ENCODE peak calls at places on chromosomes 5 and 9, in six cellular contexts. M, J, Z, T, Y and A are unnamed samples.

GRCh38 chr9:138006576-138007233 is 129.1 kb downstream of the CACNA1B start:
- DNase-seq in Y (no peak), M (peak; percentile 49), Z (no peak), T (peak; percentile 2), J (no peak), A (peak; percentile 39)

GRCh38 chr5:173050791-173051190 is 5.4 kb upstream of the CREBRF start:
- DNase-seq in Y (no peak), T (no peak), M (no peak), Z (no peak), J (no peak), A (no peak)

GRCh38 chr9:112361602-112362001 is 18.3 kb upstream of the HSDL2 start:
- DNase-seq in J (peak; percentile 33), Y (no peak), T (no peak), M (no peak), Z (no peak), A (no peak)

GRCh38 chr5:4640793-4641192 is 499.3 kb upstream of the ADAMTS16 start:
- DNase-seq in M (no peak), Z (no peak), Y (no peak), J (no peak), T (no peak), A (no peak)

GRCh38 chr5:133664422-133664821 is 52.1 kb upstream of the FSTL4 start:
- DNase-seq in Z (no peak), M (no peak), Y (no peak), J (peak; percentile 12), T (no peak), A (no peak)

GRCh38 chr5:131196331-131196730 is 25.6 kb downstream of the LYRM7 start:
- DNase-seq in J (no peak), T (no peak), M (no peak), Z (no peak), Y (no peak), A (no peak)

GRCh38 chr9:109780453-109781033 is 545 bp downstream of the PALM2AKAP2 start:
- DNase-seq in T (no peak), M (no peak), Z (no peak), J (no peak), Y (no peak), A (no peak)

GRCh38 chr9:110578896-110579752 is at the start of gene SVEP1:
- DNase-seq in Y (peak; percentile 67), Z (peak; percentile 51), T (peak; percentile 46), J (no peak), M (peak; percentile 71), A (peak; percentile 78)

GRCh38 chr9:14189578-14189977 is 124.4 kb downstream of the NFIB start:
- DNase-seq in M (no peak), T (no peak), J (no peak), Y (no peak), Z (no peak), A (no peak)

GRCh38 chr5:115461506-115462290 is 82.9 kb downstream of the FEM1C start:
- DNase-seq in M (no peak), T (no peak), J (peak; percentile 89), Y (no peak), Z (no peak), A (no peak)

GRCh38 chr9:12988259-12988658 is 213.4 kb downstream of the LURAP1L start:
- DNase-seq in Y (no peak), J (no peak), Z (no peak), T (no peak), M (no peak), A (no peak)
- TF ChIP-seq CTCF in Y (no peak), J (no peak), Z (no peak), T (no peak), M (no peak), A (no peak)

DNA sequence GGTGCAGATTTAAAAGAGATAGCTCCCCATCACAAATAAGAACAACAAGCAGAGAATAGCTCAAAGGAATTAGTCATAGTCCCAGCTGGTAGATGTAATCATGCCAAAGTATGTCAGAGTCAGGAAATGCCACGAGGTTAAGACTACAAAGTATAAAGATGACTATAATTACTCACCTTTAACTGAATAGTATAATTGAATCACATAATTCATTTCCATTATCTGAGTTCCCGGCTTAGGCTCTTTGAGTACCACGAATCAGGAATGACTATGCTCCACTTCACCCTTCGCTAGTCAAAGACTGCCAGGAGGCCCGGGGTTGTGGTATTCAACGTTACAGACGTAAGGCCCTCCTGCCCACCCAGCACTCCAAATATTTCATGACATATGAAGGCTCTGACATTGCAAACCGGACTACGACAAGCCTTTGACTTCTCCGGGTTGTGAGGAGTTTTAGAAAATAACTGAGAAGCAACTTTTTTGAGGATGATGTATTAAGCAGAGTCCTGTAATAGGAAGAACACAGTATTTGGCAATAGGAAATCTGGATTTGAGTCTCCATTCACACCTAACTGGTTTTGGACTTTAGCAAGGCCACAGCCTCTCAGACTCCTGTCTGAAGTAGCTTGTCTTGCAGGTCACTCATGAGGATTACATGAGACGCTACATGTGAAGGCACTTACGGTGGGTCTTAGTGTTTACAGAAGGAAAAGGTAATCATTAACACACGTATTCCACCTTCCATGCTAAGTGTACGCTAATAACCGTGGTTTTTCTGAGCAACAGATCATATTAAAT is 64.6 kb downstream of the ENC1 start:
- DNase-seq in Z (no peak), Y (no peak), M (no peak), J (no peak), T (no peak), A (no peak)
- H3K27ac ChIP-seq in Z (peak overlapping the region; percentile 28), Y (peak overlapping the region; percentile 75), M (peak overlapping the region; percentile 13), J (no peak overlapping the region), T (peak overlapping the region; percentile 70), A (no peak overlapping the region)

GRCh38 chr5:145449794-145450193 is 385.3 kb downstream of the PRELID2 start:
- DNase-seq in M (no peak), Z (no peak), T (no peak), Y (no peak), J (no peak), A (no peak)
- TF ChIP-seq CTCF in M (no peak), Z (no peak), T (no peak), Y (no peak), J (peak; percentile 3), A (no peak)

DNA sequence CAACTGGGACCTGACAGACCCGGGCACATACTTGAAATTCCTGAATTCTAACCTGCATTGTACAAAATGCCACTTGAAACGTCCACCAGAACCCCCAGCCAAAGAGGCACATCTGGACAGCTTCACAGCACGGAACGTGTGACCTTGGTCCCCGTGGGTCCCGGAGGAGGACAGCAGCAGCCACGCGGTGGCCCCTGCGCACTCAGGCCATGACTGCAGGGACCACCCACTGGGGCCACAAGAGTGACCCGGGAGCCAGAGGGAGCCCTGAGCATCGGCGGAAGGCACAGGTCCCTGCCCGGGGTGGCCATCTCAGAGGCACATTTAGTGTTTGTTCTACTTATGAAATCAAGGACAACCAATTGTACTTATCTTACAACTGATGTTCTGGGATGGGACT is 2.1 kb upstream of the SNAPC4 start:
- DNase-seq in Y (no peak), T (no peak), J (no peak), Z (no peak), M (no peak), A (no peak)
- H3K27ac ChIP-seq in Y (no peak overlapping the region), T (no peak overlapping the region), J (no peak overlapping the region), Z (no peak overlapping the region), M (no peak overlapping the region), A (no peak overlapping the region)

GRCh38 chr9:89942643-89943042 is 337.8 kb downstream of the GADD45G start:
- DNase-seq in Z (no peak), T (no peak), J (no peak), M (no peak), Y (no peak), A (no peak)

GRCh38 chr9:89943728-89944127 is 338.9 kb downstream of the GADD45G start:
- DNase-seq in Y (no peak), M (no peak), J (no peak), T (no peak), Z (no peak), A (no peak)

GRCh38 chr9:89943309-89943708 is 338.5 kb downstream of the GADD45G start:
- DNase-seq in Y (no peak), J (no peak), Z (no peak), M (no peak), T (no peak), A (no peak)

GRCh38 chr9:89946741-89947140 is 341.9 kb downstream of the GADD45G start:
- DNase-seq in J (no peak), Z (no peak), T (no peak), Y (no peak), M (no peak), A (no peak)

GRCh38 chr9:89945133-89945532 is 340.3 kb downstream of the GADD45G start:
- DNase-seq in Y (no peak), J (no peak), T (no peak), M (no peak), Z (no peak), A (no peak)
- TF ChIP-seq CTCF in Y (no peak), J (peak; percentile 49), T (peak; percentile 21), M (no peak), Z (no peak), A (no peak)

GRCh38 chr5:124257048-124257447 is 489.4 kb downstream of the ZNF608 start:
- DNase-seq in Z (no peak), M (no peak), T (no peak), J (no peak), Y (no peak), A (no peak)

GRCh38 chr5:124252751-124253146 is 493.7 kb downstream of the ZNF608 start:
- DNase-seq in Y (no peak), Z (no peak), M (no peak), J (no peak), T (no peak), A (no peak)

GRCh38 chr5:124253421-124253820 is 493.0 kb downstream of the ZNF608 start:
- DNase-seq in J (no peak), Y (no peak), M (no peak), Z (no peak), T (no peak), A (peak; percentile 73)

DNA sequence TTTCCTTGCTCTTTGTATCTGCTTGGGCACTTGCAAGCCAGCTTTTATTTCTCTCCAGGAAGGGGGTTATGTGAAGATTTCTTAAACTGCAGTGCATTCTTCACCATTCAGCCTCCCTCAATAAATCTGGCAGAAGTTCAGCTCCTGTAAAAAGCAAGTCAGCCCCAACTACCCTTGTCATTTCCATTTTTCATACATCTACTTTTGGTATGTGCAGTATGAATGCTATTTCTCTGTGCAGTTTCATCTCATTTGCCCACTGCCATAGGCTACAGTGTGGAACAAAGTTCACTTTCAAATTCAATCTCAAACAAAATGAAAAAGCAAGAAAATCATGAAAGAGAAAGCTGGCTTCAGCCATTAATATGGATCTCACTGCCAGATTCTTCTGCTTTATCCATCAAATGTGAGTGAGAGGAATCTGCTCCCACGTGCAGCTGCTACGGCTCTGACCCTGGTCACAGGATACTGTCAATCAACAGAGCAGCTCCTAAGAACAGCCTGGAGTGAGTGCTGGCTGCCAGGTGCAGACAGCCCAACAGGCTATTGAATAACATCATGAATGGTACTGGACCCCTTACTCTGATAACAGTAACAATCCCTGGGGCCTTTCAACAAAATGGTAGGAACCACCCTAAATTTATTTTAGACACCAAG is 494.2 kb downstream of the ZNF608 start:
- DNase-seq in M (no peak), Z (no peak), Y (no peak), J (no peak), T (no peak), A (no peak)
- H3K27ac ChIP-seq in M (no peak overlapping the region), Z (no peak overlapping the region), Y (no peak overlapping the region), J (no peak overlapping the region), T (no peak overlapping the region), A (peak overlapping the region; percentile 52)

GRCh38 chr9:88291853-88292252 is 96.4 kb upstream of the SPIN1 start:
- DNase-seq in J (no peak), Y (no peak), M (no peak), Z (no peak), T (no peak), A (no peak)
- TF ChIP-seq CTCF in J (no peak), Y (no peak), M (no peak), Z (no peak), T (no peak), A (no peak)